ENCODE peak calls at places on chromosomes 13 and 19, in seven cellular contexts. One of them, this sample, is unnamed.

GRCh38 chr13:46905249-46905648 is 8.4 kb upstream of the HTR2A start:
- DNase-seq in upper lobe of right lung: no peak
- DNase-seq in OCI-LY7: peak
- DNase-seq in PC-9: no peak
- DNase-seq in spleen: no peak
- DNase-seq in GM12865: peak
- DNase-seq in right atrium auricular region: no peak
- DNase-seq in this sample: no peak

GRCh38 chr13:33228645-33229445 is 56.7 kb downstream of the STARD13 start:
- DNase-seq in upper lobe of right lung: no peak
- DNase-seq in OCI-LY7: peak
- DNase-seq in PC-9: no peak
- DNase-seq in spleen: no peak
- DNase-seq in GM12865: peak
- DNase-seq in right atrium auricular region: no peak
- DNase-seq in this sample: no peak

GRCh38 chr13:109790951-109791605 is 4.7 kb upstream of the IRS2 start:
- DNase-seq in upper lobe of right lung: no peak
- DNase-seq in OCI-LY7: peak
- DNase-seq in PC-9: peak
- DNase-seq in spleen: no peak
- DNase-seq in GM12865: no peak
- DNase-seq in right atrium auricular region: no peak
- DNase-seq in this sample: no peak

GRCh38 chr19:14141041-14141440 is 4.7 kb upstream of the ASF1B start:
- DNase-seq in upper lobe of right lung: no peak
- DNase-seq in OCI-LY7: no peak
- DNase-seq in PC-9: no peak
- DNase-seq in spleen: no peak
- DNase-seq in GM12865: no peak
- DNase-seq in right atrium auricular region: no peak
- DNase-seq in this sample: no peak

GRCh38 chr19:58374200-58374599 is 6.6 kb downstream of the ZNF837 start:
- DNase-seq in upper lobe of right lung: no peak
- DNase-seq in OCI-LY7: no peak
- DNase-seq in PC-9: no peak
- DNase-seq in spleen: no peak
- DNase-seq in GM12865: no peak
- DNase-seq in right atrium auricular region: no peak
- DNase-seq in this sample: no peak

GRCh38 chr13:50884270-50884669 is 25.3 kb upstream of the RNASEH2B start:
- DNase-seq in upper lobe of right lung: no peak
- DNase-seq in OCI-LY7: no peak
- DNase-seq in PC-9: no peak
- DNase-seq in spleen: no peak
- DNase-seq in GM12865: no peak
- DNase-seq in right atrium auricular region: no peak
- DNase-seq in this sample: no peak

GRCh38 chr13:48892311-48892710 is 83.4 kb upstream of the FNDC3A start:
- DNase-seq in upper lobe of right lung: no peak
- DNase-seq in OCI-LY7: no peak
- DNase-seq in PC-9: peak
- DNase-seq in spleen: no peak
- DNase-seq in GM12865: peak
- DNase-seq in right atrium auricular region: no peak
- DNase-seq in this sample: no peak

GRCh38 chr13:51832471-51833152 is 12.4 kb downstream of the TMEM272 start:
- DNase-seq in upper lobe of right lung: no peak
- DNase-seq in OCI-LY7: peak
- DNase-seq in PC-9: no peak
- DNase-seq in spleen: no peak
- DNase-seq in GM12865: peak
- DNase-seq in right atrium auricular region: peak
- DNase-seq in this sample: peak

GRCh38 chr19:35483089-35483488 is 7.2 kb downstream of the KRTDAP start:
- DNase-seq in upper lobe of right lung: no peak
- DNase-seq in OCI-LY7: no peak
- DNase-seq in PC-9: no peak
- DNase-seq in spleen: peak
- DNase-seq in GM12865: peak
- DNase-seq in right atrium auricular region: no peak
- DNase-seq in this sample: no peak

GRCh38 chr13:109198585-109198984 is 569.2 kb downstream of the MYO16 start:
- DNase-seq in upper lobe of right lung: no peak
- DNase-seq in OCI-LY7: no peak
- DNase-seq in PC-9: no peak
- DNase-seq in spleen: no peak
- DNase-seq in GM12865: no peak
- DNase-seq in right atrium auricular region: no peak
- DNase-seq in this sample: no peak

DNA sequence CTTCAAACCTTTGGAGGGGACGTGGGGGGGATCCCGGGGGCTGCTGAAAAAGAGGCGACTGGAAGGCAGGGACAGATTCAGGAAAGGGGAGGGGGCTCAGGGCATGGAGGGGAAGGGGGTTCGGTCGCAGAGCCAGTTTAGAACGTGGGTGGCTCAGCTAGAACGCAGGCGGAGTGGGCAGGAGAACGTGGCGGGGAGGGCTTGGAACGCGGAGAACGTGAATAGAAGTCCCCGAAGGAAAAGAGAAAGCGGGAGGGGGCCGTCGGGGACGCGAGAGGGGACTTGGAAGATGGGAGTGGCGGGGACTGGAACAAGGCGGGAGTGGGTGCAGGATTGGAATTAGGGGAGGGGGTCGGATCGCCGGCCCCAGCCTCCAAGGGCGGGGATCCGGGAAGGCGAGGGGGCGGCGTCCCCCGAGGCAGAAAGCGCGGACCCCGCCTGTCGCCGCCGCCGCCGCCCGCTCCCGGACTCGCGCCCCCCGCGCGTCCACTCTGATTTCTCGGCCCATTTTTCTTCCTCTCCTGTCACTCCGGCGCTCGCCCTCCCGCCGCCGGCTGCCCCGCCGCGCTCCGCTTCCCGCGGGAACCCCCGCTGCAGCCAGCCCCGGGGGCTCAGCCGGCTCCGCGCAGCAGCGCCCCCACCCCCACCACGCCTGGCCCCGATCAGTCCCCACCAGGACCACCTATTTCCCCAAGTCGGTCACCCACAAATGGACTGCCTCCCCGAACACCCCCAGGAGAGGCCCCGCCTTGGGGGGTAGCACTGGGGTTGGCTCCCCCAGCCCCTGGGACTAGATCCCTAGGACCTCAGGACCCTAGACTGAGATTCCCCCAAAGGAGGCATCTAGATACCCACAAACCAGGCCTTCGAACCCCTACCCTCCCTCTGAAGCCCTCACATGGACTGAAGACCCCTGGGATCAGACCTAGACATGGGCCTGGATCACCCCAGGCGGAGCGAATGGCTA is 12.5 kb upstream of the ERFL start:
- DNase-seq in upper lobe of right lung: no peak
- DNase-seq in OCI-LY7: no peak
- DNase-seq in PC-9: no peak
- DNase-seq in spleen: peak
- DNase-seq in GM12865: peak
- DNase-seq in right atrium auricular region: no peak
- DNase-seq in this sample: no peak
- TF ChIP-seq CTCF in upper lobe of right lung: no peak
- TF ChIP-seq CTCF in OCI-LY7: peak
- TF ChIP-seq CTCF in PC-9: no peak
- TF ChIP-seq CTCF in spleen: no peak
- TF ChIP-seq CTCF in GM12865: no peak
- TF ChIP-seq CTCF in right atrium auricular region: no peak
- TF ChIP-seq CTCF in this sample: no peak

GRCh38 chr19:1674293-1674679 is 21.9 kb upstream of the TCF3 start:
- DNase-seq in upper lobe of right lung: no peak
- DNase-seq in OCI-LY7: no peak
- DNase-seq in PC-9: no peak
- DNase-seq in spleen: no peak
- DNase-seq in GM12865: no peak
- DNase-seq in right atrium auricular region: no peak
- DNase-seq in this sample: no peak

GRCh38 chr19:1676351-1677266 is 24.2 kb upstream of the TCF3 start:
- DNase-seq in upper lobe of right lung: no peak
- DNase-seq in OCI-LY7: no peak
- DNase-seq in PC-9: no peak
- DNase-seq in spleen: no peak
- DNase-seq in GM12865: no peak
- DNase-seq in right atrium auricular region: no peak
- DNase-seq in this sample: no peak

GRCh38 chr19:1678073-1678472 is 25.7 kb upstream of the TCF3 start:
- DNase-seq in upper lobe of right lung: no peak
- DNase-seq in OCI-LY7: no peak
- DNase-seq in PC-9: no peak
- DNase-seq in spleen: no peak
- DNase-seq in GM12865: no peak
- DNase-seq in right atrium auricular region: no peak
- DNase-seq in this sample: no peak

GRCh38 chr19:1673645-1674292 is 21.4 kb upstream of the TCF3 start:
- DNase-seq in upper lobe of right lung: no peak
- DNase-seq in OCI-LY7: no peak
- DNase-seq in PC-9: no peak
- DNase-seq in spleen: no peak
- DNase-seq in GM12865: no peak
- DNase-seq in right atrium auricular region: no peak
- DNase-seq in this sample: no peak

DNA sequence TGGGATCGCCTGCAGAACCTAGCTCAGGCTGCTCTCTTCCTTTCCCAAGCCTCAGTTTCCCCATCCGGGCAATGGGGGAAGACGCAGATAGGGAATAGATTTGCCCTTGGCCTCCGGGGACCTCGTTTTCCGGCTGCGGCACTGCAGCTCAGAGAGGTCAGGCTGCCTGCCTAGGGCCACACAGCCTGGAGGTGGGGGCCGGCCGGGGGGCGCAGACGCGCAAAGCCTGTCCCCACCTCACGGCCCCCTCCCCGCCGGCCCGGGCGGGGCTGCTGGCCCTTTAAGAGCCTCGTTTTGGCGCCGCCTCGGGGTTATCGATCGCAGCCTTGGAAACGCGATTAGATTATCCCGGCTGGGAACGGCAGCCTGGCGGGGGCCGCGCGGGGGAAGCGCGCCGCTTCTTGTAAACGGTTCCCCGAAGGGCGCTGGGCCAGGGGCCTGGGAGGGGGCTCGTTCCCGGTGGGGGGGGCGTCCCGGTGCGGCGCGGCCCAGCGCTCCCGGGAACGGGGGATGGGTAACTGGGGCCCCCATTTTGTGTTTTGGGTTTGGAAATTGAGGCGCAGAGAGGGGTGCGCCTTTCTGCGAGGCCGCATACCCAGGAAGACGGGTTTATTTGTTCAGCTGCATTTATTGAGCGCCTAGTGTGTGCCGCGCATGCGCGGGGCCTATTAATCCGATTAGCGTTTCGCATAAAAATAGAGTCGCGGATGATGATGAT is 23.4 kb upstream of the TCF3 start:
- DNase-seq in upper lobe of right lung: no peak
- DNase-seq in OCI-LY7: no peak
- DNase-seq in PC-9: no peak
- DNase-seq in spleen: no peak
- DNase-seq in GM12865: no peak
- DNase-seq in right atrium auricular region: no peak
- DNase-seq in this sample: no peak
- H3K4me3 ChIP-seq in upper lobe of right lung: no peak
- H3K4me3 ChIP-seq in OCI-LY7: no peak
- H3K4me3 ChIP-seq in PC-9: no peak
- H3K4me3 ChIP-seq in spleen: peak
- H3K4me3 ChIP-seq in GM12865: no peak
- H3K4me3 ChIP-seq in right atrium auricular region: peak
- H3K4me3 ChIP-seq in this sample: no peak

GRCh38 chr19:535017-535835 is 3.7 kb downstream of the CDC34 start:
- DNase-seq in upper lobe of right lung: no peak
- DNase-seq in OCI-LY7: no peak
- DNase-seq in PC-9: peak
- DNase-seq in spleen: peak
- DNase-seq in GM12865: no peak
- DNase-seq in right atrium auricular region: no peak
- DNase-seq in this sample: no peak
- TF ChIP-seq CTCF in upper lobe of right lung: no peak
- TF ChIP-seq CTCF in OCI-LY7: no peak
- TF ChIP-seq CTCF in PC-9: peak
- TF ChIP-seq CTCF in spleen: no peak
- TF ChIP-seq CTCF in GM12865: no peak
- TF ChIP-seq CTCF in right atrium auricular region: no peak
- TF ChIP-seq CTCF in this sample: no peak

GRCh38 chr19:513368-514165 is 6.3 kb downstream of the TPGS1 start:
- DNase-seq in upper lobe of right lung: no peak
- DNase-seq in OCI-LY7: no peak
- DNase-seq in PC-9: no peak
- DNase-seq in spleen: no peak
- DNase-seq in GM12865: no peak
- DNase-seq in right atrium auricular region: no peak
- DNase-seq in this sample: no peak

GRCh38 chr19:510606-511100 is 3.4 kb downstream of the TPGS1 start:
- DNase-seq in upper lobe of right lung: peak
- DNase-seq in OCI-LY7: peak
- DNase-seq in PC-9: peak
- DNase-seq in spleen: peak
- DNase-seq in GM12865: peak
- DNase-seq in right atrium auricular region: peak
- DNase-seq in this sample: no peak

GRCh38 chr19:511101-511841 is 4.0 kb downstream of the TPGS1 start:
- DNase-seq in upper lobe of right lung: peak
- DNase-seq in OCI-LY7: peak
- DNase-seq in PC-9: no peak
- DNase-seq in spleen: peak
- DNase-seq in GM12865: no peak
- DNase-seq in right atrium auricular region: no peak
- DNase-seq in this sample: no peak

GRCh38 chr19:514166-514663 is 6.9 kb downstream of the TPGS1 start:
- DNase-seq in upper lobe of right lung: no peak
- DNase-seq in OCI-LY7: no peak
- DNase-seq in PC-9: no peak
- DNase-seq in spleen: no peak
- DNase-seq in GM12865: no peak
- DNase-seq in right atrium auricular region: no peak
- DNase-seq in this sample: no peak

DNA sequence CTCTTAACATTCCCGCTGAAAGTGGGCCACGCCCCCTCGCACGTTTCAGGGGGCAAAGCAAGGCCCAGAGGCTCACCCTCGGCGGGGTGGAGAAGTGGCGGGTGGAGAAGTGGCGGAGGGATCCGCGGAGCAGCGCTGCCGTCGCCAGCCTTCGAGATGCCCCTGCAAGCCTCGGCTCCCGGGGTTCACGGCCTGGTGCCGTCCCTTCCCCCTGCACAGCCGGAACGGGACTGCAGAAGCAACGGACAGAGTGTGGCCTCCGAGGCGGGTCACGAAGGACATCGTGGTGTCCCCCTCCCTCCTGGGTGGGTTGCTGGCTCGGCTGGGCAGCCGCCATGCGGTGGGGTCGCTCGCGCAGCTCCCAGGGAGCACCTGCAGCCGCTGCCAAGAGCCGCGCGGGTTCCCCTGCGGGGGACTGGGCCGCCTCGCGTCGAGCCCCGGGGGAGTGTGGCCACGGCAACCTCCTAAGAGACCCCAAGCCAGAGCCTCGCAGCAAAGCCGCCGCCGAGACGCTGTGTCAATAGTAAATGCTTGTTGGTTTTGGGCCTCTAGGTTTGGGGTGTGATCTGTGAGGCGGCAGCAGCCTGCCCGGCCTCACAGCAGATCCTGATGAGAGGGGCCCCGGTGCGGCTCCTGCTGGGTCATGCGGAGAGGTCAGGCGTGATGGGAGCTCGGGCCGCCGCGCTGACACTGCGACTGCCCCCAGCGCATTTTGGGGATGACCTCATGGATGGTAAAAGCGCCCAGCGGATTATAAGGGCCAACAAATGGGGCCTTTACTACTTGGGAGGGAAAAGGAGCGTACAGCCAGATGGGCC is 5.5 kb downstream of the TPGS1 start:
- DNase-seq in upper lobe of right lung: peak
- DNase-seq in OCI-LY7: no peak
- DNase-seq in PC-9: no peak
- DNase-seq in spleen: peak
- DNase-seq in GM12865: no peak
- DNase-seq in right atrium auricular region: no peak
- DNase-seq in this sample: no peak
- H3K4me3 ChIP-seq in upper lobe of right lung: no peak
- H3K4me3 ChIP-seq in OCI-LY7: no peak
- H3K4me3 ChIP-seq in PC-9: no peak
- H3K4me3 ChIP-seq in spleen: no peak
- H3K4me3 ChIP-seq in GM12865: no peak
- H3K4me3 ChIP-seq in right atrium auricular region: no peak
- H3K4me3 ChIP-seq in this sample: no peak

This sample was measured in AG09309.